ENCODE peak calls at places on chromosomes 16 and 17, in six cellular contexts. K, O, H, L, A and B are unnamed samples.

GRCh38 chr16:23682181-23682580 is 3.5 kb downstream of the PLK1 start:
- DNase-seq in K (no peak), O (no peak), H (no peak), L (no peak), A (peak; percentile 79), B (no peak)

GRCh38 chr17:49508061-49508865 is 13.2 kb downstream of the NGFR start:
- DNase-seq in K (peak; percentile 83), O (no peak), H (no peak), L (no peak), A (peak; percentile 57), B (no peak)

GRCh38 chr16:17294856-17295255 is 175.9 kb downstream of the XYLT1 start:
- DNase-seq in K (no peak), O (no peak), H (no peak), L (no peak), A (no peak), B (no peak)

GRCh38 chr17:64984181-64984580 is 64.9 kb upstream of the LRRC37A3 start:
- DNase-seq in K (no peak), O (no peak), H (no peak), L (peak; percentile 25), A (no peak), B (no peak)

GRCh38 chr16:10988164-10988803 is 43.9 kb downstream of the CLEC16A start:
- DNase-seq in K (peak; percentile 57), O (no peak), H (no peak), L (no peak), A (no peak), B (no peak)

GRCh38 chr17:76027159-76027839 is at the start of gene EVPL:
- DNase-seq in K (peak; percentile 25), O (no peak), H (no peak), L (no peak), A (no peak), B (no peak)

GRCh38 chr17:42311240-42312034 is 23.1 kb downstream of the STAT5A start:
- DNase-seq in K (peak; percentile 64), O (peak; percentile 63), H (peak; percentile 90), L (no peak), A (peak; percentile 98), B (peak; percentile 50)

GRCh38 chr16:50466170-50466569 is 82.0 kb upstream of the NKD1 start:
- DNase-seq in K (no peak), O (no peak), H (no peak), L (no peak), A (no peak), B (no peak)

GRCh38 chr16:89678258-89678657 is 8.2 kb upstream of the CDK10 start:
- DNase-seq in K (no peak), O (no peak), H (no peak), L (no peak), A (no peak), B (no peak)

GRCh38 chr16:65624696-65625095 is 502.8 kb upstream of the CDH11 start:
- DNase-seq in K (no peak), O (peak; percentile 10), H (no peak), L (no peak), A (peak; percentile 76), B (no peak)

GRCh38 chr17:45936610-45937009 is 42.3 kb downstream of the MAPT start:
- DNase-seq in K (no peak), O (no peak), H (no peak), L (no peak), A (no peak), B (no peak)

GRCh38 chr17:79080761-79081290 is 6.2 kb downstream of the ENGASE start:
- DNase-seq in K (no peak), O (no peak), H (no peak), L (no peak), A (no peak), B (no peak)

GRCh38 chr16:67281536-67282446 is 2.5 kb downstream of the PLEKHG4 start:
- DNase-seq in K (no peak), O (no peak), H (no peak), L (no peak), A (no peak), B (no peak)

GRCh38 chr16:82857693-82858337 is 231.0 kb downstream of the CDH13 start:
- DNase-seq in K (no peak), O (no peak), H (no peak), L (no peak), A (no peak), B (no peak)

GRCh38 chr17:76191891-76192290 is 48.4 kb downstream of the RNF157 start:
- DNase-seq in K (no peak), O (no peak), H (no peak), L (no peak), A (no peak), B (no peak)

GRCh38 chr17:68906638-68907037 is 48.6 kb downstream of the ABCA8 start:
- DNase-seq in K (peak; percentile 42), O (no peak), H (no peak), L (no peak), A (peak; percentile 55), B (no peak)

GRCh38 chr16:67013823-67014640 is 14.9 kb upstream of the CBFB start:
- DNase-seq in K (peak; percentile 78), O (no peak), H (peak; percentile 91), L (no peak), A (peak; percentile 89), B (no peak)

GRCh38 chr16:73186752-73187151 is 138.8 kb upstream of the ZFHX3 start:
- DNase-seq in K (no peak), O (no peak), H (no peak), L (no peak), A (no peak), B (no peak)

GRCh38 chr16:73183678-73184092 is 135.8 kb upstream of the ZFHX3 start:
- DNase-seq in K (no peak), O (no peak), H (no peak), L (no peak), A (peak; percentile 84), B (no peak)

GRCh38 chr16:73185737-73186136 is 137.8 kb upstream of the ZFHX3 start:
- DNase-seq in K (no peak), O (no peak), H (no peak), L (no peak), A (no peak), B (no peak)

GRCh38 chr16:73189132-73189531 is 141.2 kb upstream of the ZFHX3 start:
- DNase-seq in K (no peak), O (no peak), H (no peak), L (no peak), A (no peak), B (no peak)

DNA sequence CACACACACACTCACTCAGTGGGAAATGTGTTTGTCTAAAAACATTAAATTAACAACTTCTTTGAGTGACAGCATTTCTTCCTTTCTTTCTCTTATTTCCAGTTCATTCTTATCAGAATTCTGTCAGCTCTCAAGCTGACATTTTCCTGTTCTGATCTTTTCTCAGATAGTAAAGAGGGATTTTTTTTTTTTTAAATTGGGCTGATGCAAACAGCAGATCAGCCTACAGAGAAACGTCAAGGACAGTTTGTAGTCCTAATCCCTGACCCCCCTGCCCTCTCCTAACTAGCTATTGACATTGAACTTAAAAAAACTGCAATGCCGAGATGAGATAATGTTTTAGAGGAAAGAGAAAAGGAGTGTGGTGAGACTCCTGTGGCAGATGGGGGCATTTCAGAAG is 139.2 kb upstream of the ZFHX3 start:
- DNase-seq in K (no peak), O (no peak), H (no peak), L (no peak), A (no peak), B (no peak)
- TF ChIP-seq CTCF in K (no peak), O (no peak), H (no peak), L (no peak), A (no peak), B (no peak)

DNA sequence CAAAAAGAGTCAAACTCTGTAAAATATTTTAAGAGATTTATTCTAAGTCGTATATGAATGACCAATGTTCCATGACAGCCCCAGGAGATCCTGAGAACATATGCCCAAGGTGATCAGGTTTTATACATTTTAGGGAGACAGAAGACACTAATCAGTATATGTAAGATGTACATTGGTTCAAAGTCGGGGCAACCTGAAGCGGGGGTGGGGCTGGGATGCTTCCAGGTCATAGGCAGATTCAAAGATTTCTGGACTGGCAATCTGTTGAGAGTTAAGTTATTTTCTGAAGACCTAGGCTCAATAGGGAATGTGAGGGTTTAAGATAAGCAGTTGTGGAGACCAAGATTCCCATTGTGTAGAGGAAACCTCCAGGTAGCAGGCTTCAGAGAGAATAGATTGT is 20.4 kb upstream of the DHRS7B start:
- DNase-seq in K (no peak), O (no peak), H (no peak), L (no peak), A (no peak), B (no peak)
- H3K4me3 ChIP-seq in K (no peak overlapping the region), O (no peak overlapping the region), H (no peak overlapping the region), L (no peak overlapping the region), A (no peak overlapping the region), B (no peak overlapping the region)

GRCh38 chr17:18002171-18002570 is 29.5 kb downstream of the DRC3 start:
- DNase-seq in K (no peak), O (no peak), H (no peak), L (no peak), A (peak; percentile 4), B (no peak)

GRCh38 chr17:18004345-18004744 is 31.7 kb downstream of the DRC3 start:
- DNase-seq in K (no peak), O (no peak), H (no peak), L (no peak), A (no peak), B (no peak)

GRCh38 chr17:18005496-18005895 is 32.8 kb downstream of the DRC3 start:
- DNase-seq in K (no peak), O (no peak), H (no peak), L (no peak), A (no peak), B (no peak)

GRCh38 chr17:18006495-18007239 is 32.3 kb downstream of the ATPAF2 start:
- DNase-seq in K (peak; percentile 40), O (no peak), H (no peak), L (no peak), A (no peak), B (no peak)

DNA sequence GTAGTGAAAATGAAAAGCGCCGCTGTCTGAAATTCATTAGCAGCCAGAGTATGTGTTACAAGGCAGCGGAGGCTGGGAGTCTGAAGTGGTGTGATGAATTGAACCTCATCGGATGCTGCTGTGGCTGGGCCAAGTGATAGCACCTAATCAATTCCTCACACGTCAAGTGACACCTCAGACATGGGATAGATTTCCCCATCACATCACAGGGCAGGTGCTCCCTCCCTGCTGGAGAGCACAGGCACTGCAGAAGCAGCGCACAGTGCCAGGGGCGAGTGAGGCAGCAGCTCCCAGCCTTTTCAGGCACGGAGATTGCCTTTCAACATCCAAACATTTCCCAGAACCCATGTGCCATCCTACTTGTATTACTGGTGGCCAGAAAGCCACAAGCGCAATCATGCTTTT is 32.2 kb downstream of the DRC3 start:
- DNase-seq in K (peak; percentile 67), O (no peak), H (no peak), L (no peak), A (no peak), B (no peak)
- TF ChIP-seq CTCF in K (peak; percentile 39), O (peak; percentile 26), H (no peak), L (no peak), A (peak; percentile 34), B (peak; percentile 35)

GRCh38 chr16:85618509-85618908 is 5.4 kb downstream of the GSE1 start:
- DNase-seq in K (no peak), O (no peak), H (no peak), L (no peak), A (no peak), B (no peak)

GRCh38 chr16:85615014-85615851 is 2.1 kb downstream of the GSE1 start:
- DNase-seq in K (peak; percentile 72), O (no peak), H (no peak), L (no peak), A (no peak), B (no peak)

GRCh38 chr16:85617948-85618347 is 4.8 kb downstream of the GSE1 start:
- DNase-seq in K (no peak), O (no peak), H (no peak), L (no peak), A (no peak), B (no peak)

GRCh38 chr16:85615852-85616607 is 2.9 kb downstream of the GSE1 start:
- DNase-seq in K (peak; percentile 93), O (no peak), H (peak; percentile 78), L (no peak), A (peak; percentile 85), B (no peak)

GRCh38 chr16:85616608-85617311 is 3.6 kb downstream of the GSE1 start:
- DNase-seq in K (no peak), O (no peak), H (no peak), L (no peak), A (no peak), B (no peak)
- H3K4me3 ChIP-seq in K (peak overlapping the region; percentile 34), O (no peak overlapping the region), H (peak overlapping the region; percentile 87), L (peak overlapping the region; percentile 10), A (no peak overlapping the region), B (no peak overlapping the region)